ENCODE peak calls at places on chromosomes 13 and 19, in four cellular contexts. One of them, this sample, is unnamed.

GRCh38 chr19:46311444-46311843 is 14.6 kb downstream of the HIF3A start:
- DNase-seq in A549: no peak
- DNase-seq in suprapubic skin: no peak
- DNase-seq in lower leg skin: no peak
- DNase-seq in this sample: no peak

GRCh38 chr19:10142701-10143375 is 23.1 kb upstream of the EIF3G start:
- DNase-seq in suprapubic skin: no peak
- DNase-seq in A549: no peak
- DNase-seq in lower leg skin: no peak
- DNase-seq in this sample: no peak

GRCh38 chr19:1780272-1780957 is 27.1 kb downstream of the ONECUT3 start:
- DNase-seq in suprapubic skin: no peak
- DNase-seq in A549: peak
- DNase-seq in lower leg skin: no peak
- DNase-seq in this sample: no peak

GRCh38 chr13:110137677-110138008 is 169.3 kb downstream of the COL4A1 start:
- DNase-seq in A549: peak
- DNase-seq in lower leg skin: peak
- DNase-seq in suprapubic skin: no peak
- DNase-seq in this sample: peak

GRCh38 chr19:52138614-52139290 is 986 bp downstream of the ZNF616 start:
- DNase-seq in A549: no peak
- DNase-seq in lower leg skin: no peak
- DNase-seq in suprapubic skin: no peak
- DNase-seq in this sample: no peak

GRCh38 chr13:20590568-20590967 is 23.6 kb downstream of the IFT88 start:
- DNase-seq in A549: no peak
- DNase-seq in suprapubic skin: no peak
- DNase-seq in lower leg skin: no peak
- DNase-seq in this sample: no peak

GRCh38 chr13:114282143-114282685 is 813 bp downstream of the UPF3A start:
- DNase-seq in A549: peak
- DNase-seq in lower leg skin: peak
- DNase-seq in suprapubic skin: peak
- DNase-seq in this sample: no peak

GRCh38 chr19:42255766-42256750 is 1.1 kb upstream of the ERF start:
- DNase-seq in suprapubic skin: peak
- DNase-seq in A549: peak
- DNase-seq in lower leg skin: peak
- DNase-seq in this sample: peak

GRCh38 chr19:1125601-1126533 is 22.1 kb downstream of the GPX4 start:
- DNase-seq in lower leg skin: no peak
- DNase-seq in suprapubic skin: no peak
- DNase-seq in A549: no peak
- DNase-seq in this sample: no peak

GRCh38 chr19:2332341-2333026 is 4.0 kb downstream of the SPPL2B start:
- DNase-seq in A549: no peak
- DNase-seq in suprapubic skin: no peak
- DNase-seq in lower leg skin: no peak
- DNase-seq in this sample: no peak

GRCh38 chr13:114166381-114167131 is 12.5 kb upstream of the CFAP97D2 start:
- DNase-seq in suprapubic skin: no peak
- DNase-seq in lower leg skin: no peak
- DNase-seq in A549: no peak
- DNase-seq in this sample: no peak

GRCh38 chr13:52359534-52359933 is 46.4 kb downstream of the THSD1 start:
- DNase-seq in lower leg skin: no peak
- DNase-seq in A549: no peak
- DNase-seq in suprapubic skin: no peak
- DNase-seq in this sample: no peak

GRCh38 chr13:67018775-67019174 is 211.4 kb downstream of the PCDH9 start:
- DNase-seq in suprapubic skin: no peak
- DNase-seq in A549: no peak
- DNase-seq in lower leg skin: no peak
- DNase-seq in this sample: no peak

GRCh38 chr19:31913103-31913710 is 432.2 kb upstream of the ZNF507 start:
- DNase-seq in suprapubic skin: no peak
- DNase-seq in lower leg skin: no peak
- DNase-seq in A549: no peak
- DNase-seq in this sample: no peak

GRCh38 chr13:106117640-106118039 is 417.8 kb downstream of the EFNB2 start:
- DNase-seq in A549: no peak
- DNase-seq in lower leg skin: no peak
- DNase-seq in suprapubic skin: no peak
- DNase-seq in this sample: no peak

GRCh38 chr13:113138792-113139551 is 16.4 kb downstream of the F10 start:
- DNase-seq in suprapubic skin: no peak
- DNase-seq in A549: no peak
- DNase-seq in lower leg skin: no peak
- DNase-seq in this sample: no peak

GRCh38 chr13:43303040-43303729 is 279.8 kb downstream of the DNAJC15 start:
- DNase-seq in A549: peak
- DNase-seq in suprapubic skin: no peak
- DNase-seq in lower leg skin: no peak
- DNase-seq in this sample: peak

GRCh38 chr19:19554074-19555023 is 16.3 kb downstream of the CILP2 start:
- DNase-seq in suprapubic skin: no peak
- DNase-seq in lower leg skin: no peak
- DNase-seq in A549: no peak
- DNase-seq in this sample: no peak

GRCh38 chr19:52722062-52723005 is 12.5 kb downstream of the ZNF611 start:
- DNase-seq in lower leg skin: no peak
- DNase-seq in A549: peak
- DNase-seq in suprapubic skin: no peak
- DNase-seq in this sample: no peak

GRCh38 chr13:22744688-22745452 is 435.9 kb upstream of the SGCG start:
- DNase-seq in lower leg skin: no peak
- DNase-seq in suprapubic skin: no peak
- DNase-seq in A549: peak
- DNase-seq in this sample: no peak

GRCh38 chr19:49421039-49421877 is 2.0 kb downstream of the PTH2 start:
- DNase-seq in A549: no peak
- DNase-seq in lower leg skin: peak
- DNase-seq in suprapubic skin: no peak
- DNase-seq in this sample: no peak

GRCh38 chr19:31436121-31436776 is 87.0 kb upstream of the TSHZ3 start:
- DNase-seq in A549: no peak
- DNase-seq in lower leg skin: no peak
- DNase-seq in suprapubic skin: no peak
- DNase-seq in this sample: no peak

GRCh38 chr13:35470671-35471465 is 5.6 kb downstream of the MAB21L1 start:
- DNase-seq in suprapubic skin: peak
- DNase-seq in lower leg skin: no peak
- DNase-seq in A549: no peak
- DNase-seq in this sample: peak

GRCh38 chr19:42052241-42052863 is 17.7 kb downstream of the GRIK5 start:
- DNase-seq in suprapubic skin: no peak
- DNase-seq in lower leg skin: no peak
- DNase-seq in A549: no peak
- DNase-seq in this sample: peak

GRCh38 chr19:55216461-55217198 is 7.3 kb upstream of the PTPRH start:
- DNase-seq in lower leg skin: peak
- DNase-seq in A549: peak
- DNase-seq in suprapubic skin: peak
- DNase-seq in this sample: peak

GRCh38 chr13:32229443-32229842 is 85.7 kb downstream of the ZAR1L start:
- DNase-seq in A549: no peak
- DNase-seq in lower leg skin: no peak
- DNase-seq in suprapubic skin: no peak
- DNase-seq in this sample: no peak

GRCh38 chr19:1469936-1470863 is 8.8 kb downstream of the C19orf25 start:
- DNase-seq in lower leg skin: no peak
- DNase-seq in A549: no peak
- DNase-seq in suprapubic skin: no peak
- DNase-seq in this sample: no peak

GRCh38 chr19:5498817-5499535 is 43.8 kb downstream of the ZNRF4 start:
- DNase-seq in lower leg skin: no peak
- DNase-seq in suprapubic skin: no peak
- DNase-seq in A549: no peak
- DNase-seq in this sample: no peak

GRCh38 chr13:50133277-50133953 is 118.2 kb downstream of the KCNRG start:
- DNase-seq in A549: no peak
- DNase-seq in lower leg skin: no peak
- DNase-seq in suprapubic skin: no peak
- DNase-seq in this sample: no peak

GRCh38 chr19:1813197-1813836 is 1.2 kb upstream of the ATP8B3 start:
- DNase-seq in lower leg skin: no peak
- DNase-seq in suprapubic skin: no peak
- DNase-seq in A549: no peak
- DNase-seq in this sample: no peak

GRCh38 chr19:57437931-57438330 is 2.8 kb downstream of the ZNF749 start:
- DNase-seq in A549: no peak
- DNase-seq in lower leg skin: no peak
- DNase-seq in suprapubic skin: no peak
- DNase-seq in this sample: no peak

GRCh38 chr19:17931532-17932191 is 1.2 kb upstream of the CCDC124 start:
- DNase-seq in A549: no peak
- DNase-seq in suprapubic skin: no peak
- DNase-seq in lower leg skin: no peak
- DNase-seq in this sample: no peak

GRCh38 chr19:16417660-16418596 is 53.8 kb downstream of the EPS15L1 start:
- DNase-seq in suprapubic skin: no peak
- DNase-seq in lower leg skin: peak
- DNase-seq in A549: peak
- DNase-seq in this sample: no peak

GRCh38 chr13:60402022-60402421 is 5.0 kb downstream of the TDRD3 start:
- DNase-seq in suprapubic skin: no peak
- DNase-seq in lower leg skin: no peak
- DNase-seq in A549: peak
- DNase-seq in this sample: no peak

GRCh38 chr19:4582980-4583842 is 23.7 kb upstream of the SEMA6B start:
- DNase-seq in suprapubic skin: no peak
- DNase-seq in lower leg skin: no peak
- DNase-seq in A549: no peak
- DNase-seq in this sample: no peak

GRCh38 chr13:39602614-39603366 is at the start of gene LHFPL6:
- DNase-seq in suprapubic skin: peak
- DNase-seq in A549: peak
- DNase-seq in lower leg skin: peak
- DNase-seq in this sample: peak
- TF ChIP-seq POLR2A in suprapubic skin: no peak
- TF ChIP-seq POLR2A in A549: no peak
- TF ChIP-seq POLR2A in lower leg skin: peak
- TF ChIP-seq POLR2A in this sample: peak

DNA sequence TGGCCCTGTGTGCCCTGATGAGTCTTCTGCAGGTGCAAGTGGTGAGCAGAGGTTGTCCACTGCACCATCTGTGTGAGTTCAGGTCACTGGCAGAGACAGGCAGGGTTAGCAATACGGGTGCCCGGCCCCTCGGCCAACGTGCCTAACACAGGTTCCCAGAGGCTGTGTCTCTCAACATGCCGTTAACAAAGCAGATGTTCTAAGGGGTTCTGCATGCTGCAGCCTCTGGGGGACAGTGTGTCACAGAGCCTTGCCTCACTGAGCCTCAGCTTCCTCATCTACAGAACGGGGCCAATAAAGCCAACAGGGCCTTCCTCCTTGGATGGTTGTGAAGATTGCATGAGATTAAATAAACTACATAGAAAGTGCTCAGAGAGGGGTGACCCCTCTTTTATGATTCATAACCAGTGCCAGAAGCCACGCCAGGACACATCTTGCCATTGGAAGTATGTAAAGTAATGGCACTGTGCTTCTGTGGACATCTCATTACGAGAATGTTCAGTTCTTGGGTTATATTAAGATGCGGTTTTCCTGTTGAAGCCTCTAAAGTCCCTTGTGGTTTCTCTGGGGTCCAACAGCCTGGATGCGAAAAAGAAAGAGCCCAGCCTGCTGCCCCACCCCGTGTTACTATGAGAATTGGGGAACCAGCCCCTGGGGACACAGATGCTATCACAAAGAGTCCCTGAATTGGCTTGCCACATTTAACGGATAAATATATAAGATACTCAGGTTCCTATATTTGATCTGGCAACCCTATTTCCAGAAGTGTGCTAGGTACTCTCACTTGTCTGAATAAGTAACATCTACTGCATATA is 11.2 kb upstream of the ARHGEF18 start:
- DNase-seq in suprapubic skin: peak
- DNase-seq in lower leg skin: peak
- DNase-seq in A549: no peak
- DNase-seq in this sample: no peak
- TF ChIP-seq CTCF in suprapubic skin: no peak
- TF ChIP-seq CTCF in lower leg skin: no peak
- TF ChIP-seq CTCF in A549: no peak
- TF ChIP-seq CTCF in this sample: no peak

GRCh38 chr19:44747739-44748425 is 626 bp upstream of the BCL3 start:
- DNase-seq in suprapubic skin: peak
- DNase-seq in A549: peak
- DNase-seq in lower leg skin: peak
- DNase-seq in this sample: peak

GRCh38 chr19:44745887-44746600 is 2.5 kb upstream of the BCL3 start:
- DNase-seq in suprapubic skin: no peak
- DNase-seq in A549: no peak
- DNase-seq in lower leg skin: no peak
- DNase-seq in this sample: no peak

GRCh38 chr19:44746616-44746945 is 1.9 kb upstream of the BCL3 start:
- DNase-seq in A549: no peak
- DNase-seq in lower leg skin: no peak
- DNase-seq in suprapubic skin: no peak
- DNase-seq in this sample: no peak

GRCh38 chr19:44748426-44749254 is at the start of gene BCL3:
- DNase-seq in suprapubic skin: peak
- DNase-seq in A549: peak
- DNase-seq in lower leg skin: peak
- DNase-seq in this sample: no peak

DNA sequence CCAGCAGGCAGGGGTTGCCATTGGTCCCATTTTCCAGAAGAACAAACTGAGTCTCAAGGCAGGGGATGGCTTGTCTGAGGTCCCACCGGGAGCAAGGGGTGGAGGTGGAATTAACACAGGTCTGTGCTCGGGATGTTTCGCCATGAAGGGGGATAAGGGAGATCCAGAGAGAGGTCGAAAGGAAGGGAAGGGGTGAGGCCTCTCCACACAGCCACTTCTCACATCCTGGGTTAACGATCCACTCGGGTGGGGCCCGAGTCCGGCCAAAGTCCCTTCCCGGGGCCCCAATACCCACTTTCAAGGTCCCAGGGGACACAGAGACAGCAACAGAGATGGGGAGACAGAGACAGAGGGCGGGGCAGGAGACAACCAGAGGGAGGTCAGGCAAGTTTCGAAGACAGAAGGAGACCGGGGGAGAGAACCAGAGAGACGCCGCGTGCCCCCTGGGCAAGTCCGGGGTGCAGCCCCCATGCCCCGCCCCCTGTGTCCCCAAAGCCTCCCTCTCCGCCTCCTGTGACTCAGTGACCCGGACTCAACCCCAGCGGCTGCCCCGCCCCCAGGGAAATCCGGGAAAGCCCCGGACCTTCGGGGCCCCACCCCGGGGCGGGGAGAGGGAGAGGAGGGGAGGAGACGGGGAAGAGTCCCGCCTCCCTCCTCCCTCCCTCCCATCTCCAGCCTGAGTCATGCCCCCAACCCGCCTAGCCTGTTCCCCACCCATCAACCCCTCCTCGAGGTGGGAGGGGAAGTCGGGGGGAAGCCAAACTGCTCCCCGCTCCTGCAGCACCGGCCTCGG is 1.4 kb upstream of the BCL3 start:
- DNase-seq in suprapubic skin: peak
- DNase-seq in lower leg skin: peak
- DNase-seq in A549: peak
- DNase-seq in this sample: peak
- TF ChIP-seq POLR2A in suprapubic skin: no peak
- TF ChIP-seq POLR2A in lower leg skin: no peak
- TF ChIP-seq POLR2A in A549: peak
- TF ChIP-seq POLR2A in this sample: peak

GRCh38 chr19:39197808-39198207 is 1.0 kb downstream of the NCCRP1 start:
- DNase-seq in lower leg skin: no peak
- DNase-seq in suprapubic skin: no peak
- DNase-seq in A549: no peak
- DNase-seq in this sample: no peak
- TF ChIP-seq CTCF in lower leg skin: no peak
- TF ChIP-seq CTCF in suprapubic skin: no peak
- TF ChIP-seq CTCF in A549: peak
- TF ChIP-seq CTCF in this sample: no peak

This sample was measured in gastrocnemius medialis.